ENCODE peak calls at places on chromosome 22, in four cellular contexts. One of them, this sample, is unnamed.

GRCh38 chr22:43706151-43706550 is 106.0 kb downstream of the EFCAB6 start:
- DNase-seq in HCT116: no peak
- DNase-seq in K562: no peak
- DNase-seq in HepG2: no peak
- DNase-seq in this sample: no peak

GRCh38 chr22:42841444-42841843 is 15.6 kb downstream of the ARFGAP3 start:
- DNase-seq in HCT116: no peak
- DNase-seq in K562: no peak
- DNase-seq in HepG2: no peak
- DNase-seq in this sample: no peak

GRCh38 chr22:29307658-29308147 is 1.3 kb downstream of the GAS2L1 start:
- DNase-seq in HCT116: no peak
- DNase-seq in K562: no peak
- DNase-seq in HepG2: no peak
- DNase-seq in this sample: no peak

GRCh38 chr22:25334091-25334490 is 114.7 kb downstream of the CRYBB2 start:
- DNase-seq in HCT116: peak
- DNase-seq in K562: peak
- DNase-seq in HepG2: peak
- DNase-seq in this sample: peak

GRCh38 chr22:23122992-23123803 is 18.6 kb downstream of the RSPH14 start:
- DNase-seq in HCT116: no peak
- DNase-seq in K562: no peak
- DNase-seq in HepG2: no peak
- DNase-seq in this sample: no peak

GRCh38 chr22:47474895-47475294 is 712.4 kb downstream of the TBC1D22A start:
- DNase-seq in HCT116: no peak
- DNase-seq in K562: no peak
- DNase-seq in HepG2: no peak
- DNase-seq in this sample: no peak

GRCh38 chr22:41699264-41700104 is at the start of gene MEI1:
- DNase-seq in HCT116: no peak
- DNase-seq in K562: no peak
- DNase-seq in HepG2: no peak
- DNase-seq in this sample: no peak

GRCh38 chr22:47205081-47205491 is 442.6 kb downstream of the TBC1D22A start:
- DNase-seq in HCT116: no peak
- DNase-seq in K562: no peak
- DNase-seq in HepG2: no peak
- DNase-seq in this sample: no peak

GRCh38 chr22:42261266-42261665 is 9.2 kb downstream of the TCF20 start:
- DNase-seq in HCT116: no peak
- DNase-seq in K562: no peak
- DNase-seq in HepG2: no peak
- DNase-seq in this sample: no peak

GRCh38 chr22:23289851-23290724 is 109.8 kb downstream of the BCR start:
- DNase-seq in HCT116: no peak
- DNase-seq in K562: peak
- DNase-seq in HepG2: peak
- DNase-seq in this sample: peak

GRCh38 chr22:27107824-27108223 is 450.4 kb downstream of the MIAT start:
- DNase-seq in HCT116: peak
- DNase-seq in K562: peak
- DNase-seq in HepG2: peak
- DNase-seq in this sample: no peak
- TF ChIP-seq POLR2AphosphoS5 in HCT116: no peak
- TF ChIP-seq POLR2AphosphoS5 in K562: no peak
- TF ChIP-seq POLR2AphosphoS5 in HepG2: no peak
- TF ChIP-seq POLR2AphosphoS5 in this sample: no peak

GRCh38 chr22:36293606-36294292 is 40.8 kb downstream of the APOL1 start:
- DNase-seq in HCT116: no peak
- DNase-seq in K562: no peak
- DNase-seq in HepG2: no peak
- DNase-seq in this sample: no peak
- TF ChIP-seq TCF7L2 in HCT116: no peak
- TF ChIP-seq TCF7L2 in K562: no peak
- TF ChIP-seq TCF7L2 in HepG2: no peak
- TF ChIP-seq TCF7L2 in this sample: no peak

GRCh38 chr22:20955548-20955947 is 11.5 kb upstream of the AIFM3 start:
- DNase-seq in HCT116: peak
- DNase-seq in K562: peak
- DNase-seq in HepG2: no peak
- DNase-seq in this sample: no peak

GRCh38 chr22:20951932-20952380 is 15.1 kb upstream of the AIFM3 start:
- DNase-seq in HCT116: no peak
- DNase-seq in K562: no peak
- DNase-seq in HepG2: peak
- DNase-seq in this sample: no peak

GRCh38 chr22:20952544-20953341 is 14.3 kb upstream of the AIFM3 start:
- DNase-seq in HCT116: no peak
- DNase-seq in K562: no peak
- DNase-seq in HepG2: peak
- DNase-seq in this sample: no peak

GRCh38 chr22:20953342-20953608 is 13.8 kb upstream of the AIFM3 start:
- DNase-seq in HCT116: no peak
- DNase-seq in K562: no peak
- DNase-seq in HepG2: no peak
- DNase-seq in this sample: no peak

DNA sequence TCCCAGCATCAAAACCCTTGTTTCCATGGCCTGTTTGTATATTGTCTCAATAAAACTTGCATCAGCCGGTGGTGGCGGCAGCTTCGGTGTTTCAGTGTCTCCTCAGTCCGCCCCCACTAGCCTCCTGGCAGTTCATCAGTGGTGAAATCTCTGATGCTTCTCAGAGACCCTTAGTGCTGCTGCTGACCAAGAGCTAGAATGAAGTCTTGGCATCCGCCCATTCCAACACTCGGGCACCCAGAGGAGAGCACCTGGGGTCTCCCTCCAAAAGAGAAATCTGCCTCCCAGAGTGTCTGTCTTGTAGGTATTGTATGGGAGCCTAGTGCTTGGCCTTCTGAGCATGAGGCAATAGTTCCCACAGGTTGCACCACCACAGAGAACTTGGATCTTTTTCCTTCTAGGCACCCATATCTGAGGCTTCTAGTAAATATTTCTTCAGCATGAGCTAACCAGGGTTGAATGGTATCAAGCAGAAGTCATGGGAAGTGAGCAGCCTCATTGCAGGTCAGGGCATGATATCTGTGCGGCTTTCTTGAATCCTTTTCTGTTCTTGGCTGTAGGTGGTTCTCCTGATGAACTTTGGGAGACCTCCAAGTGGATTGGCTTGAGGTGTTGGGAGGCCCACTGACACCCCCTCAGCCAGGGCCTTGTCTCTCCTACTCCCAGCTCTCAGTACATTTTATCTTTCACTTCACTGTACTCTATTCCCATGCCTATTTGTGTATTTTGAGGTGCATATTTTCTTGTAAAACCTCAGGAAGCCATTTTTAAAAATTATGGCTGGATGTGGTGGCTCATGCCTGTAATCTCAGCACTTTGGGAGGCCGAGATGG is 13.2 kb upstream of the AIFM3 start:
- DNase-seq in HCT116: no peak
- DNase-seq in K562: no peak
- DNase-seq in HepG2: peak
- DNase-seq in this sample: no peak
- TF ChIP-seq POLR2AphosphoS5 in HCT116: no peak
- TF ChIP-seq POLR2AphosphoS5 in K562: no peak
- TF ChIP-seq POLR2AphosphoS5 in HepG2: peak
- TF ChIP-seq POLR2AphosphoS5 in this sample: no peak

DNA sequence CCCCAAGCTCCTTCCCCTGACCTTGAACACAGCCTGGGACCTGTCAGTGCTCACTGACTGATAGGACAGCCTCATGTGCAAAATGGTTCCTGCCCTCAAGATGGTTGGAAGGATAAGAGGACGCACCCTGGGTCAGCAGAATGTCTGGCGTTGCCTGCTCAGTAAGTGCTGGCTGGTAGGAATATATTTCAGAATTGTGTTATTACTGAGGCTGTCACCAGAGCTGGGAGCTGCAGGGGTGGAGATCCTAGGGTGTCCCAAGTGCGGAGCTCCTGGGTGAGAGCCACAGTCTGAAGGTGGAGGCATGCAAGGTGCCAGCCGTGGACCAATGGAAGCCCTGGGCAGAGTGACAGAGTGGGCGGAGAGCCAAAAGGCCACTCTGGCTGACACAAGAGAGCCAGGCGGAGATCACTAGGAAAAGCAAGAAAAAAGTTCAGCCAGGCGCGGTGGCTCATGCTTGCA is 1.0 kb upstream of the SEC14L4 start:
- DNase-seq in HCT116: no peak
- DNase-seq in K562: peak
- DNase-seq in HepG2: no peak
- DNase-seq in this sample: no peak
- TF ChIP-seq TCF7L2 in HCT116: no peak
- TF ChIP-seq TCF7L2 in K562: no peak
- TF ChIP-seq TCF7L2 in HepG2: no peak
- TF ChIP-seq TCF7L2 in this sample: no peak

This sample was measured in Panc1.